ENCODE peak calls at places on chromosomes 2 and 18, in seven cellular contexts. V, J, C, H, X, A and S are unnamed samples.
A peak's percentile ranks its signal among the peaks of the same experiment; 100 is the strongest.

GRCh38 chr2:61162721-61163120 is 733 bp downstream of the C2orf74 start:
- DNase-seq in V (no peak), J (no peak), C (no peak), H (no peak), X (no peak), A (no peak), S (no peak)

GRCh38 chr18:47595816-47596501 is 334.5 kb downstream of the SMAD2 start:
- DNase-seq in V (no peak), J (peak; percentile 28), C (no peak), H (peak; percentile 43), X (peak; percentile 13), A (no peak), S (no peak)

GRCh38 chr2:219631925-219632757 is 4.7 kb downstream of the SLC4A3 start:
- DNase-seq in V (no peak), J (no peak), C (no peak), H (no peak), X (no peak), A (no peak), S (no peak)

GRCh38 chr2:230934291-230935131 is 9.5 kb upstream of the GPR55 start:
- DNase-seq in V (no peak), J (no peak), C (no peak), H (no peak), X (no peak), A (no peak), S (no peak)

GRCh38 chr2:146990311-146990781 is 854.5 kb upstream of the ACVR2A start:
- DNase-seq in V (no peak), J (no peak), C (no peak), H (no peak), X (no peak), A (peak; percentile 52), S (no peak)

GRCh38 chr2:176546550-176546949 is 277.3 kb downstream of the MTX2 start:
- DNase-seq in V (no peak), J (no peak), C (no peak), H (no peak), X (no peak), A (no peak), S (no peak)

GRCh38 chr2:60862642-60863041 is 18.7 kb upstream of the REL start:
- DNase-seq in V (no peak), J (no peak), C (no peak), H (no peak), X (no peak), A (no peak), S (no peak)

GRCh38 chr2:47676236-47676635 is 106.7 kb upstream of the MSH6 start:
- DNase-seq in V (no peak), J (no peak), C (no peak), H (no peak), X (no peak), A (no peak), S (no peak)

GRCh38 chr2:133734699-133735098 is 166.4 kb upstream of the NCKAP5 start:
- DNase-seq in V (no peak), J (no peak), C (no peak), H (no peak), X (no peak), A (no peak), S (peak; percentile 52)

GRCh38 chr18:65435529-65435928 is 315.3 kb upstream of the CDH7 start:
- DNase-seq in V (no peak), J (no peak), C (no peak), H (no peak), X (no peak), A (no peak), S (no peak)

GRCh38 chr2:53813151-53813550 is 26.3 kb downstream of the ERLEC1 start:
- DNase-seq in V (no peak), J (no peak), C (no peak), H (no peak), X (no peak), A (no peak), S (no peak)

GRCh38 chr2:10407432-10407831 is 40.7 kb downstream of the ODC1 start:
- DNase-seq in V (no peak), J (no peak), C (no peak), H (no peak), X (no peak), A (no peak), S (no peak)

GRCh38 chr2:120503206-120503792 is 157.4 kb downstream of the INHBB start:
- DNase-seq in V (no peak), J (no peak), C (no peak), H (no peak), X (no peak), A (no peak), S (no peak)

GRCh38 chr18:3230401-3231334 is 10.9 kb upstream of the MYOM1 start:
- DNase-seq in V (no peak), J (no peak), C (no peak), H (no peak), X (no peak), A (no peak), S (no peak)

GRCh38 chr2:221517362-221518121 is 54.6 kb downstream of the EPHA4 start:
- DNase-seq in V (peak; percentile 64), J (no peak), C (peak; percentile 74), H (no peak), X (no peak), A (peak; percentile 73), S (peak; percentile 33)

GRCh38 chr18:5527603-5528002 is 16.2 kb downstream of the EPB41L3 start:
- DNase-seq in V (no peak), J (no peak), C (no peak), H (no peak), X (no peak), A (peak; percentile 89), S (peak; percentile 82)

GRCh38 chr2:160651416-160652200 is 158.0 kb upstream of the RBMS1 start:
- DNase-seq in V (no peak), J (no peak), C (no peak), H (no peak), X (no peak), A (peak; percentile 13), S (no peak)

GRCh38 chr2:120503793-120504571 is 158.0 kb downstream of the INHBB start:
- DNase-seq in V (no peak), J (peak; percentile 60), C (no peak), H (no peak), X (no peak), A (no peak), S (no peak)

GRCh38 chr2:36635194-36635593 is 37.2 kb upstream of the FEZ2 start:
- DNase-seq in V (no peak), J (no peak), C (no peak), H (no peak), X (no peak), A (peak; percentile 43), S (no peak)

GRCh38 chr2:111652038-111652437 is 232.0 kb downstream of the ANAPC1 start:
- DNase-seq in V (no peak), J (no peak), C (no peak), H (no peak), X (no peak), A (no peak), S (no peak)

DNA sequence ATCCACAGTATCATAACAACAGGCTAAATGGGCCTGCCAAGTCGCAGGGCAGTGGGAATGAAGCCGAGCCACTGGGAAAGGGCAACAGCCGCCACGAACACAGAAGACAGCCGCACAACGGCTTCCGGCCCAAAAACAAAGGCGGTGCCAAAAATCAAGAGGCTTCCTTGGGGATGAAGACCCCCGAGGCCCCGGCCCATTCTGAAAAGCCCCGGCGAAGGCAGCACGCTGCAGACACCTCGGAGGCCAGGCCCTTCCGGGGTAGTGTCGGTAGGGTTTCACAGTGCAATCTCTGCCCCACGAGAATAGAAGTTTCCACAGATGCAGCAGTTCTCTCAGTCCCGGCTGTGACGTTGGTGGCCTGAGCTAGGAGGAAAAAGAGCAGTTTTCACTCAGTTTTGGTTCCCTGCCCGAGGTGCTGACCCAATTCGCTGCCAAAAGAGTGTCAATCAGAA is 32.2 kb downstream of the KCTD18 start:
- DNase-seq in V (no peak), J (no peak), C (no peak), H (no peak), X (no peak), A (no peak), S (no peak)
- H3K4me3 ChIP-seq in V (no peak overlapping the region), J (no peak overlapping the region), C (no peak overlapping the region), H (no peak overlapping the region), X (no peak overlapping the region), A (no peak overlapping the region), S (no peak overlapping the region)

GRCh38 chr2:32064021-32064678 is 794 bp downstream of the SPAST start:
- DNase-seq in V (no peak), J (no peak), C (peak; percentile 7), H (no peak), X (no peak), A (peak; percentile 8), S (no peak)

GRCh38 chr2:32061430-32061829 is 1.9 kb upstream of the SPAST start:
- DNase-seq in V (no peak), J (no peak), C (no peak), H (no peak), X (no peak), A (no peak), S (no peak)

GRCh38 chr2:32060266-32060665 is 3.1 kb upstream of the SPAST start:
- DNase-seq in V (no peak), J (no peak), C (no peak), H (no peak), X (no peak), A (no peak), S (no peak)

GRCh38 chr2:32063310-32064020 is at the start of gene SPAST:
- DNase-seq in V (peak; percentile 95), J (peak; percentile 99), C (peak; percentile 94), H (peak; percentile 92), X (peak; percentile 100), A (peak; percentile 98), S (peak; percentile 88)

DNA sequence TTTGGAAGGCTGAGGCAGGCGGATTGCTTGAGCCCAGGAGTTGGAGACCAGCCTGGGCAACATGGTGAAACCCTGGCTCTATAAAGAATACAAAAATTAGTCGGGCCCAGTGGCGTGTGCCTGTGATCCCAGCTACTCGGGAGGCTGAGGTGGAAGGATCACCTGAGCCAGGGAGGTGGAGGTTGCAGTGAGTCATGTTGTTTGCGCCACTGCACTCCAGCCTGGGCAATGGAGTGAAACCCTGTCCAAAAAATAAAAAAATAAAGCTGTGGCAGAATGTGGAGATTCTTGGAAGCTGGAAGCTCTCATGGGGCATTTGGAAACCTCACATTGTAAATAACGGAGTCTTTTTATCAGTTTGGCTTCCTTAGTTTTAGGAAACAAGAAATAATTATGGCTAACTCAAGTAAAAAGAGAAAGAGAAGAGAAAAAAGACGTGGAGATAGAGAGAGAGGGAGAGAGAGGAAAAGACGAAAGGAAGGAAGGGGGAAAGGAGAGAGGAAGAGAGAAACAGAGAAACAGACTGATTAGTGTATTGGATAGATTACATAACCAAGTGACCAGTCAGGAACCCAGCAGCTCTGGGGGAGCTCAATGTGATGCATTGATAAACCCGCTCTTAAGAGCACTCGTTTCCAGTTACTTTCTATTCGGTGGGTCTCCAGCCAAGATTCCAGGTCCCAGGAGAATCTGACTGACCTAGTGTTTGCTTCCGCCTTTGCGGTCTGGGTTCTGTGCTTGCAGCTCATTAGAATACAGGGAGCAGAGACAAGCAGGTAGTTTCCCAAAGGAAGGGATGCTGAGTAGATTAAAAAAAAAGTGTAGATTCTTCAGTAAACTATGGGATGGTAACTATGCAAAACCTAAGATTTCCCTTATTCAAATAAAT is 1.1 kb upstream of the SPAST start:
- DNase-seq in V (no peak), J (peak; percentile 32), C (no peak), H (peak; percentile 18), X (no peak), A (peak; percentile 41), S (peak; percentile 16)
- H3K4me3 ChIP-seq in V (peak overlapping the region; percentile 98), J (peak overlapping the region; percentile 96), C (peak overlapping the region; percentile 99), H (no peak overlapping the region), X (peak overlapping the region; percentile 76), A (peak overlapping the region; percentile 59), S (peak overlapping the region; percentile 71)

GRCh38 chr2:228875152-228875875 is 395.8 kb downstream of the PID1 start:
- DNase-seq in V (no peak), J (no peak), C (no peak), H (no peak), X (no peak), A (peak; percentile 34), S (peak; percentile 20)
- H3K4me3 ChIP-seq in V (no peak overlapping the region), J (no peak overlapping the region), C (no peak overlapping the region), H (no peak overlapping the region), X (no peak overlapping the region), A (no peak overlapping the region), S (no peak overlapping the region)

GRCh38 chr2:218002103-218002502 is 692 bp downstream of the TNS1 start:
- DNase-seq in V (no peak), J (no peak), C (no peak), H (no peak), X (no peak), A (no peak), S (no peak)
- H3K4me3 ChIP-seq in V (no peak overlapping the region), J (no peak overlapping the region), C (no peak overlapping the region), H (no peak overlapping the region), X (no peak overlapping the region), A (peak overlapping the region; percentile 34), S (peak overlapping the region; percentile 3)